ENCODE peak calls at places on chromosome 15, in five cellular contexts. C is endothelial cell of umbilical vein, U is psoas muscle, L is SK-N-SH, Q is body of pancreas. P is an unnamed sample.
A peak's percentile ranks its signal among the peaks of the same experiment; 100 is the strongest.

GRCh38 chr15:96356494-96357455 is 26.3 kb downstream of the NR2F2 start:
- DNase-seq in C (peak; percentile 88), U (peak; percentile 80), Q (peak; percentile 83), L (peak; percentile 86), P (peak; percentile 82)

GRCh38 chr15:49031764-49032270 is 14.4 kb downstream of the SECISBP2L start:
- DNase-seq in L (no peak), C (no peak), Q (no peak), U (no peak), P (no peak)

GRCh38 chr15:100893261-100893963 is 13.8 kb downstream of the ALDH1A3 start:
- DNase-seq in C (no peak), L (no peak), U (no peak), Q (no peak), P (peak; percentile 2)

GRCh38 chr15:29935296-29936020 is 113.2 kb upstream of the TJP1 start:
- DNase-seq in L (no peak), Q (no peak), C (no peak), U (no peak), P (no peak)

GRCh38 chr15:51348688-51349087 is 7.2 kb downstream of the GLDN start:
- DNase-seq in L (no peak), U (no peak), Q (no peak), C (no peak), P (no peak)

GRCh38 chr15:68612979-68613740 is 34.4 kb downstream of the CORO2B start:
- DNase-seq in Q (no peak), C (no peak), L (no peak), U (no peak), P (no peak)

GRCh38 chr15:34355241-34355640 is 11.8 kb downstream of the LPCAT4 start:
- DNase-seq in L (no peak), U (no peak), Q (no peak), C (no peak), P (no peak)

GRCh38 chr15:59186501-59186900 is 20.1 kb upstream of the LDHAL6B start:
- DNase-seq in C (no peak), Q (no peak), L (no peak), U (no peak), P (no peak)

GRCh38 chr15:65518633-65519285 is 1.3 kb upstream of the DPP8 start:
- DNase-seq in C (no peak), Q (no peak), U (no peak), L (no peak), P (no peak)

GRCh38 chr15:40122239-40122638 is 13.6 kb upstream of the BMF start:
- DNase-seq in U (no peak), Q (no peak), L (no peak), C (no peak), P (no peak)

GRCh38 chr15:31091531-31091930 is 10.0 kb downstream of the TRPM1 start:
- DNase-seq in L (no peak), Q (no peak), C (no peak), U (no peak), P (no peak)

GRCh38 chr15:85652457-85652856 is 142.3 kb downstream of the KLHL25 start:
- DNase-seq in Q (no peak), C (peak; percentile 55), U (no peak), L (peak; percentile 45), P (no peak)

GRCh38 chr15:72588096-72588495 is 66.4 kb upstream of the GOLGA6B start:
- DNase-seq in C (no peak), Q (no peak), L (no peak), U (no peak), P (no peak)

GRCh38 chr15:39925112-39925830 is 5.2 kb upstream of the GPR176 start:
- DNase-seq in C (peak; percentile 36), L (no peak), U (no peak), Q (no peak), P (no peak)

GRCh38 chr15:85477730-85478129 is 97.3 kb downstream of the AKAP13 start:
- DNase-seq in Q (no peak), L (no peak), C (peak; percentile 55), U (no peak), P (no peak)

GRCh38 chr15:28786521-28786920 is 61.9 kb downstream of the GOLGA6L7 start:
- DNase-seq in U (no peak), Q (no peak), L (no peak), C (no peak), P (no peak)

GRCh38 chr15:42384597-42384996 is 25.3 kb downstream of the CAPN3 start:
- DNase-seq in U (no peak), Q (no peak), L (no peak), C (no peak), P (no peak)

GRCh38 chr15:67018451-67018850 is 47.0 kb upstream of the SMAD3 start:
- DNase-seq in L (no peak), Q (no peak), U (no peak), C (no peak), P (no peak)

GRCh38 chr15:73344051-73344450 is 24.7 kb downstream of the HCN4 start:
- DNase-seq in U (no peak), Q (no peak), C (no peak), L (no peak), P (no peak)

GRCh38 chr15:70057931-70058641 is 39.6 kb downstream of the TLE3 start:
- DNase-seq in U (no peak), Q (no peak), C (no peak), L (no peak), P (no peak)

GRCh38 chr15:77474987-77475385 is 54.3 kb downstream of the HMG20A start:
- DNase-seq in L (no peak), C (no peak), U (no peak), Q (no peak), P (no peak)

GRCh38 chr15:58549780-58550064 is 117.9 kb downstream of the LIPC start:
- DNase-seq in C (no peak), Q (no peak), L (no peak), U (no peak), P (no peak)

GRCh38 chr15:69994429-69995201 is 103.1 kb downstream of the TLE3 start:
- DNase-seq in U (no peak), Q (no peak), C (no peak), L (no peak), P (no peak)

GRCh38 chr15:60660290-60661051 is 181.5 kb upstream of the ICE2 start:
- DNase-seq in Q (no peak), L (peak; percentile 35), C (peak; percentile 67), U (no peak), P (peak; percentile 55)

DNA sequence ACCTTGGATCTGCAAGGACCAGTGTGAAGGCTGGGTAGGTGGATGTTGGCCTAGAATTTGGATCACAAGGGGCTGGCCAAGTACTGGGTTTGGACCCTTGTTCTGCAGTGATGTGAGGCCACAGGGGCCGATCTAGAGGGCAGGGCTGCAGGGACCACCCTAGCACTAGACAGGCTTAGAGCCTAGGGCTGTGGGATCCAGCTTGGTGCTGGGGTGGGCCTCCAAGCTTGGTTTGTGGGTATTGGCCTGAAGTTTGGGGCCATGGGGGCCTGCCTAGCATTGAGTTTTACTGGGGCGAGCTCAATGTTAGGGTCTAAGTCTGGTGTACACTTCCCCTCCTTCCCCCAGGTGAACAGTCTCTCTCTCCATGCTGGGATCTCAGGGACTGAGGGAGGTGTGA is 36.5 kb downstream of the UBE3A start:
- DNase-seq in Q (no peak), C (no peak), U (no peak), L (no peak), P (no peak)
- H3K9me3 ChIP-seq in Q (no peaks in the 10 kb centered on the region), C (no peaks in the 10 kb centered on the region), U (peaks cover 16% of the 10 kb centered on the region), L (no peaks in the 10 kb centered on the region), P (no peaks in the 10 kb centered on the region)

GRCh38 chr15:90393040-90393439 is 5.0 kb downstream of the IQGAP1 start:
- DNase-seq in C (no peak), Q (no peak), L (no peak), U (no peak), P (no peak)

GRCh38 chr15:90388462-90389182 is 580 bp downstream of the IQGAP1 start:
- DNase-seq in L (no peak), Q (peak; percentile 59), U (peak; percentile 80), C (peak; percentile 48), P (peak; percentile 70)

GRCh38 chr15:90386221-90386620 is 1.8 kb upstream of the IQGAP1 start:
- DNase-seq in Q (no peak), L (no peak), C (no peak), U (no peak), P (no peak)

GRCh38 chr15:90387534-90388461 is at the start of gene IQGAP1:
- DNase-seq in L (peak; percentile 99), C (peak; percentile 95), U (peak; percentile 97), Q (peak; percentile 98), P (peak; percentile 98)

DNA sequence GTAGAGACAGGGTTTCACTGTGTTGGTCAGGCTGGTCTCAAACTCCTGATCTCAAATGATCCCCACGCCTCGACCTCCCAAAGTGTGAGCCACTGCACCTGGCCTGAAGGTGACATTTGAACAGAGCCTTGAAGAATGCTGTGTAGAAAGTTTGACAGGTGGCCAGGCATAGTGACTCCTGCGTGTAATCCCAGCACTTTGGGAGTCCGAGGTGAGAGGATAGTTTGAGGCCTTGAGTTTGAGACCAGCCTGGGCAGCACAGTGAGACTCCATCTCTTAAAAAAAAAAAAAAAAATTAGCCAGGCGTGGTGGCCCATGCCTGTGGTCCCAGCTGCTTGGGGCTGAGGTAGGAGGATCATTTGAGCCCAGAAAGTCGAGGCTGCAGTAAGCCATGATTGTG is 1.5 kb downstream of the IQGAP1 start:
- DNase-seq in L (no peak), C (no peak), U (no peak), Q (no peak), P (no peak)
- H3K4me1 ChIP-seq in L (peaks cover 16% of the 10 kb centered on the region), C (peaks cover 30% of the 10 kb centered on the region), U (peaks cover 56% of the 10 kb centered on the region), Q (peaks cover 36% of the 10 kb centered on the region), P (peaks cover 4% of the 10 kb centered on the region)

GRCh38 chr15:26083457-26084350 is 220.6 kb upstream of the ATP10A start:
- DNase-seq in Q (no peak), C (no peak), U (no peak), L (no peak), P (no peak)

GRCh38 chr15:26082069-26082832 is 219.1 kb upstream of the ATP10A start:
- DNase-seq in C (peak; percentile 95), U (peak; percentile 95), L (peak; percentile 90), Q (peak; percentile 99), P (peak; percentile 95)

GRCh38 chr15:26082833-26083174 is 219.7 kb upstream of the ATP10A start:
- DNase-seq in Q (peak; percentile 22), L (no peak), U (no peak), C (no peak), P (no peak)

GRCh38 chr15:26087395-26087794 is 224.3 kb upstream of the ATP10A start:
- DNase-seq in Q (no peak), C (no peak), U (no peak), L (no peak), P (no peak)

DNA sequence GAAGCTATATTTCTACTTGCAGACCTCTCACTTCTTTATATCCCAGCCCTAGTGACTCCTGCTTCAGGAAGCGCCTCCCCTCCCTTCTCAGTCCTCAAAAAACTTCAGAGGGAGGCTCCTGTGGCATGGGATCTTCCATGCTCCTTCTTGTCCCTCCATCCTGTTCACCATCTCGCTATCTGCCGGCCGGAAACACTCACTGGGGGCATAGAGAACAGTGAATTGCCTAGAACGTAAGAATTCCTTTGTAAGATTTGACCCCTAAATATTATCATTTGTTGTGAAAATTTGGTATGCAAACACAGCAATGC is 218.6 kb upstream of the ATP10A start:
- DNase-seq in Q (no peak), L (peak; percentile 15), U (no peak), C (no peak), P (no peak)
- H3K4me3 ChIP-seq in Q (no peak overlapping the region), L (peak overlapping the region; percentile 17), U (peak overlapping the region; percentile 78), C (no peak overlapping the region), P (no peak overlapping the region)

DNA sequence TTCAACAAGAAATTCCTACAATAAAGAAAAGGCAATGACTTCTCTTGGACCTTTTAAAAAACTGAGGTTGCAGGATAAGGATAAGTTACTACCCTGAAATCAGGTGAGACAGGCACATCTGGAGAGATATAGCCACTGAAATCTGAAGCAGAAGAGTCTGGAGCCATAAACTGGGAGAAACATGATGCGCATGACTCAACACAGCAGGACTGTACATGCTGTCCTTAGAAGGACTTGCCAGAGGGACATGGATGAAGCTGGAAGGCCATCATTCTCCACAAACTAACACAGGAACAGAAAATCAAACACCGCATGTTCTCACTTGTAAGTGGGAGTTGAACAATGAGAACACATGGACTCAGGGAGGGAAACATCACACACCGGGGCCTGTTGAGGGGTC is 1020.2 kb downstream of the AGBL1 start:
- DNase-seq in L (no peak), C (no peak), U (no peak), Q (no peak), P (no peak)
- H3K9me3 ChIP-seq in L (no peaks in the 10 kb centered on the region), C (peaks cover 4% of the 10 kb centered on the region), U (no peaks in the 10 kb centered on the region), Q (no peaks in the 10 kb centered on the region), P (no peaks in the 10 kb centered on the region)